ENCODE peak calls at places on chromosomes 12 and 14, in four cellular contexts. D is K562, N is SK-N-SH, K is GM12878. C is an unnamed sample.

GRCh38 chr14:100586520-100587247 is 533 bp downstream of the BEGAIN start:
- DNase-seq in D (no peak), N (peak; percentile 91), K (no peak), C (no peak)

GRCh38 chr12:53791735-53792326 is 40.1 kb upstream of the CISTR start:
- DNase-seq in D (peak; percentile 42), N (no peak), K (no peak), C (no peak)

GRCh38 chr14:100706200-100706599 is 20.5 kb upstream of the DLK1 start:
- DNase-seq in D (no peak), N (peak; percentile 71), K (no peak), C (no peak)

GRCh38 chr12:24268663-24269186 is 319.3 kb upstream of the SOX5 start:
- DNase-seq in D (no peak), N (no peak), K (no peak), C (no peak)

GRCh38 chr14:104299993-104300761 is 161.8 kb downstream of the KIF26A start:
- DNase-seq in D (no peak), N (peak; percentile 68), K (no peak), C (no peak)

GRCh38 chr12:52819021-52819420 is 5.1 kb upstream of the KRT4 start:
- DNase-seq in D (no peak), N (no peak), K (no peak), C (no peak)

GRCh38 chr12:31853977-31854376 is 105.2 kb upstream of the RESF1 start:
- DNase-seq in D (no peak), N (no peak), K (no peak), C (peak; percentile 83)

GRCh38 chr12:118371354-118372282 is 1.1 kb downstream of the TAOK3 start:
- DNase-seq in D (no peak), N (peak; percentile 61), K (no peak), C (no peak)

GRCh38 chr12:51702582-51702981 is 111.5 kb downstream of the SCN8A start:
- DNase-seq in D (no peak), N (no peak), K (no peak), C (no peak)

GRCh38 chr12:110577717-110578521 is 5.2 kb downstream of the PPTC7 start:
- DNase-seq in D (no peak), N (no peak), K (peak; percentile 84), C (no peak)

GRCh38 chr12:130795906-130796305 is 43.1 kb downstream of the STX2 start:
- DNase-seq in D (no peak), N (no peak), K (no peak), C (no peak)

GRCh38 chr12:104263580-104264358 is 39.8 kb upstream of the EID3 start:
- DNase-seq in D (no peak), N (peak; percentile 75), K (no peak), C (no peak)

GRCh38 chr14:51546603-51547258 is 105.0 kb upstream of the FRMD6 start:
- DNase-seq in D (no peak), N (no peak), K (no peak), C (no peak)

GRCh38 chr14:36662258-36662542 is 540 bp downstream of the PAX9 start:
- DNase-seq in D (no peak), N (no peak), K (no peak), C (no peak)

GRCh38 chr12:7013101-7013500 is 5.2 kb downstream of the LPCAT3 start:
- DNase-seq in D (no peak), N (no peak), K (no peak), C (no peak)

GRCh38 chr14:95319312-95320075 is at the start of gene CLMN:
- DNase-seq in D (peak; percentile 87), N (peak; percentile 89), K (no peak), C (no peak)

GRCh38 chr12:106679576-106679975 is 94.9 kb upstream of the RIC8B start:
- DNase-seq in D (no peak), N (no peak), K (no peak), C (no peak)

GRCh38 chr14:55121628-55122440 is 7.2 kb upstream of the LGALS3 start:
- DNase-seq in D (no peak), N (no peak), K (no peak), C (peak; percentile 70)

GRCh38 chr12:44774815-44775411 is 101.2 kb downstream of the NELL2 start:
- DNase-seq in D (peak; percentile 45), N (peak; percentile 36), K (no peak), C (peak; percentile 21)

GRCh38 chr14:90483551-90483950 is 86.7 kb downstream of the CALM1 start:
- DNase-seq in D (peak; percentile 15), N (no peak), K (no peak), C (no peak)

GRCh38 chr12:113955109-113955970 is 10.8 kb downstream of the RBM19 start:
- DNase-seq in D (no peak), N (peak; percentile 49), K (no peak), C (peak; percentile 49)
- TF ChIP-seq NFIC in D (no peak), N (no peak), K (no peak), C (no peak)

GRCh38 chr12:4272976-4273650 is 449 bp upstream of the CCND2 start:
- DNase-seq in D (no peak), N (no peak), K (no peak), C (no peak)
- H3K9ac ChIP-seq in D (peak overlapping the region; percentile 98), N (no peak overlapping the region), K (peak overlapping the region; percentile 96), C (no peak overlapping the region)

GRCh38 chr12:113477842-113478215 is 6.2 kb upstream of the LHX5 start:
- DNase-seq in D (no peak), N (peak; percentile 24), K (no peak), C (no peak)
- TF ChIP-seq NFIC in D (no peak), N (no peak), K (no peak), C (no peak)

DNA sequence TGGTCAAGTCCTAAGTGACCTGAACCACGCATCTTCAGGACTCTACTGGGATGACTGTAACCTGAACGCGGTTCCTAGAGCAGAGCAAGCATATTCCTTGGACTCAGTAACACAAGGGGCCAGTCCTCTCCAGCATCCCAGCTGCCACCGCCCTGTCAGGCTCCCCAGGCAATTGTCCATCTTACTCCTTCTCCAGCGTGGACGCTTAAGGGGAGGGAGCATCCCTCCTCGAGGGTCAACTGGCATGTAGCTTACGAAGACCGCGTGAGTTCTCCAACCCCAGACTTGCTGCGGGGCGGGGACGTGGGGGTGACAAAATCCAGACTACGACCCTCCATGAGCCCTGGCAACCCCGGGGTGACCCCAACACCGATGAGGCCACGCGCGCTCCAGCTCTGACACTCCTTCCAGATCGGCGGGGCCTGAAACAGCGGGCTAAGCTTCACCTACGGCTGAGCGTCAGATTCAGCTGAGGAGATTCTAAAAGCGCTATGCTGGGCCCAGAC is 868 bp upstream of the MTHFD1 start:
- DNase-seq in D (peak; percentile 19), N (peak; percentile 52), K (no peak), C (peak; percentile 10)
- H3K9ac ChIP-seq in D (peak overlapping the region; percentile 93), N (peak overlapping the region; percentile 89), K (peak overlapping the region; percentile 100), C (peak overlapping the region; percentile 82)

GRCh38 chr12:96140110-96140509 is 54.1 kb upstream of the ELK3 start:
- DNase-seq in D (no peak), N (no peak), K (no peak), C (no peak)
- TF ChIP-seq NFIC in D (no peak), N (no peak), K (no peak), C (no peak)

C was measured in HepG2.